ENCODE peak calls at places on chromosomes 6 and 20, in seven cellular contexts. C, O, Y, T, E, J and D are unnamed samples.

GRCh38 chr6:33962186-33962585 is 158.4 kb upstream of the MLN start:
- DNase-seq in T (peak), C (peak), Y (no peak), E (no peak), O (no peak), J (peak), D (no peak)

GRCh38 chr6:44151348-44152108 is 7.1 kb upstream of the CAPN11 start:
- DNase-seq in J (peak), Y (peak), C (peak), E (peak), O (peak), T (peak), D (no peak)

GRCh38 chr6:112029045-112029822 is 24.7 kb upstream of the CCN6 start:
- DNase-seq in Y (peak), E (no peak), C (peak), J (peak), T (peak), O (peak), D (peak)

GRCh38 chr6:63319911-63320310 is at the start of gene LGSN:
- DNase-seq in O (no peak), T (no peak), Y (no peak), J (peak), C (no peak), E (no peak), D (no peak)

GRCh38 chr20:40010483-40010882 is 678.6 kb downstream of the MAFB start:
- DNase-seq in O (no peak), E (no peak), Y (no peak), J (no peak), T (no peak), C (peak), D (no peak)

GRCh38 chr20:41344938-41345728 is 4.5 kb downstream of the LPIN3 start:
- DNase-seq in J (no peak), T (no peak), E (no peak), Y (no peak), C (peak), O (no peak), D (no peak)

GRCh38 chr20:2283706-2284423 is 11.9 kb upstream of the TGM3 start:
- DNase-seq in C (peak), O (no peak), Y (no peak), E (peak), J (peak), T (no peak), D (no peak)

GRCh38 chr6:169890901-169891300 is 139.5 kb downstream of the ERMARD start:
- DNase-seq in T (no peak), O (no peak), Y (no peak), E (no peak), J (no peak), C (no peak), D (no peak)

GRCh38 chr6:18262812-18263560 is 1.3 kb downstream of the DEK start:
- DNase-seq in C (peak), J (peak), O (peak), T (no peak), Y (no peak), E (no peak), D (no peak)

GRCh38 chr6:162056745-162057144 is 670.8 kb downstream of the PRKN start:
- DNase-seq in T (peak), J (peak), O (peak), E (peak), C (peak), Y (no peak), D (no peak)

GRCh38 chr6:146489489-146489888 is 54.1 kb upstream of the RAB32 start:
- DNase-seq in T (no peak), C (no peak), Y (no peak), O (no peak), J (no peak), E (no peak), D (no peak)

GRCh38 chr6:105936972-105937371 is 149.2 kb upstream of the PRDM1 start:
- DNase-seq in C (no peak), Y (no peak), E (no peak), O (no peak), T (no peak), J (no peak), D (no peak)

GRCh38 chr6:136547336-136547735 is 2.9 kb downstream of the MAP7 start:
- DNase-seq in O (peak), Y (peak), C (peak), J (peak), T (peak), E (peak), D (no peak)

GRCh38 chr20:13231031-13231752 is 10.1 kb downstream of the ISM1 start:
- DNase-seq in Y (no peak), C (peak), J (peak), E (no peak), O (no peak), T (no peak), D (no peak)

GRCh38 chr20:41475507-41475906 is 108.9 kb upstream of the EMILIN3 start:
- DNase-seq in E (peak), Y (no peak), T (peak), O (no peak), C (peak), J (no peak), D (no peak)

GRCh38 chr6:10692965-10693538 is 1.4 kb downstream of the C6orf52 start:
- DNase-seq in Y (no peak), C (no peak), T (no peak), O (peak), E (no peak), J (no peak), D (no peak)
- H3K27ac ChIP-seq in Y (peak), C (no peak), T (no peak), O (peak), E (no peak), J (no peak), D (no peak)

GRCh38 chr6:41408982-41409381 is 73.6 kb downstream of the NCR2 start:
- DNase-seq in T (no peak), Y (no peak), O (peak), J (no peak), C (no peak), E (no peak), D (no peak)
- TF ChIP-seq EZH2 in T (no peak), Y (no peak), O (peak), J (no peak), C (no peak), E (peak), D (no peak)

GRCh38 chr6:168050225-168050796 is 28.7 kb downstream of the FRMD1 start:
- DNase-seq in T (no peak), E (no peak), O (no peak), Y (no peak), J (no peak), C (no peak), D (no peak)
- H3K9ac ChIP-seq in T (no peak), E (no peak), O (no peak), Y (no peak), J (no peak), C (no peak), D (no peak)

GRCh38 chr6:30601436-30601814 is 15.6 kb downstream of the PPP1R10 start:
- DNase-seq in O (no peak), Y (no peak), E (no peak), J (no peak), T (no peak), C (no peak), D (no peak)
- H3K27ac ChIP-seq in O (no peak), Y (no peak), E (no peak), J (no peak), T (no peak), C (no peak), D (no peak)

DNA sequence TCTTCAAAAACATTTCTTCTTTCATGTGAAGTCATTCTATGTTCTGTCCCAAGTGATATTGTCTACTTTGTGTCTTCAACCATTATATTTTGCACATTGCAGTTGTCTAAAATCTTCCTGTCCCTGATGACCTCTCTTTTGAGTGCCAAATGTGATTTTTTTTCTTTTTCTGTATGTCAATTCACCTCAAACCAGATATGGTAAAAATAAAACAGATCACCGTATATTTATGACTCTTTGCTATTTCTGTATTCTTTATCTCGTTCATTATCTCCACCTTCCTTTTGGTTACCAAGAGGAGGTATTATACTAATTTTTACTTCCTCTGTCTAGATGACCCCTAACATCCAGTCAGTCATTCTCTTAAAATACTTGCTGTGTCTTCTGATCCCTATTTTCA is 165.2 kb downstream of the GRIK2 start:
- DNase-seq in J (no peak), C (no peak), O (no peak), Y (no peak), T (no peak), E (no peak), D (no peak)
- TF ChIP-seq EZH2 in J (no peak), C (no peak), O (no peak), Y (no peak), T (no peak), E (no peak), D (no peak)

DNA sequence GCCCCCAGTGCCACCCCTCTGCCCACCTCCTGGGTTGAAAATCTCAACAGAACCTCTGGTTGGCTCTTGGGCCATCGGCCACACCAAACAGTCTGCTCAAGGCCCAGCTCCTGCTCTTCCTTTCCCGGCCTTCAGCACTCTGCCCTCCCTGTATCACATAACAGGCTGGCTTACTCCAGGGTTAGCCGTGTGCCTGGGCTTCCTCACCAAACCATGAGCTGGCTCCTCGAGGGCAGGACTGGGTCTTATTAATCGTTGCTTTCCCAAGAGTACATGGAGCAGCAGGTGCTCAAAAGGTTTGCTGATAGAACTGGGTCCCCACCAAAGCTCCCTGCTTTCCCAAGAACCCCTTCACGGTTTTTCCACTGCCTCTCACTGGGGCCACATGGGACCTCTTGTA is 12.7 kb upstream of the FAM83C start:
- DNase-seq in E (no peak), C (no peak), Y (no peak), O (no peak), T (no peak), J (no peak), D (no peak)
- H3K9ac ChIP-seq in E (peak), C (peak), Y (peak), O (no peak), T (no peak), J (peak), D (no peak)

GRCh38 chr6:16238057-16238657 is at the start of gene GMPR:
- DNase-seq in E (no peak), T (peak), Y (peak), J (peak), C (peak), O (peak), D (no peak)

GRCh38 chr6:16236009-16236501 is 2.3 kb upstream of the GMPR start:
- DNase-seq in C (peak), Y (no peak), E (no peak), O (no peak), T (no peak), J (no peak), D (no peak)

GRCh38 chr6:16238658-16239089 is 287 bp downstream of the GMPR start:
- DNase-seq in C (no peak), T (no peak), J (no peak), E (no peak), Y (no peak), O (no peak), D (no peak)

GRCh38 chr6:16237242-16237641 is 1.1 kb upstream of the GMPR start:
- DNase-seq in E (no peak), J (no peak), O (no peak), T (no peak), Y (no peak), C (no peak), D (no peak)

DNA sequence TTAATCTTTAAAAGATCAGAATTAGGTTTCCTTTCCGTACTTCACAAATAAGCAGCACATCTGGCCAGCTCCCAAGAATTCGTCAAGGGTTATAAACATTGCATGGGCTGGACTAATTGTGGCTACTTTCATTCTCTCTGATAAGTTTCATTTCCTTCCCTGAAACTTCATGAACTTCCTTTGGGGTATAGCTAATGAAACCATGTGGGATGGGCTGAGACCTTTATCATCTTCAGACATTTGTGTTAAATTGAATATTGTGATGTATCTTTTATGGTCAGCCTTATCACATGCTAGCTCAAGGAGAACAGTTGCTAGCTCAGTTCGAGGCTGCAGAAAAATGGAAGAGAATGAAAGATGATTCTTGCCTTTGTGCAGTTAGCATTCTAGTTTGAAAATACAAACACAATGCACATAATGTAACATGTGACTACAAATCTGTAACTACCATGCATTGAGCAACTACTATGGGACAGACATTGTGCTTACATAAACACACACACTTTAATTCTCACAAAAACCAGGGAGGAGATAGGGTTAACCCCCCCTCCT is 1.7 kb upstream of the GMPR start:
- DNase-seq in O (no peak), T (peak), E (peak), J (peak), C (peak), Y (no peak), D (peak)
- H3K27ac ChIP-seq in O (no peak), T (peak), E (no peak), J (no peak), C (peak), Y (no peak), D (no peak)

GRCh38 chr20:54476336-54476928 is 1.0 kb downstream of the DOK5 start:
- DNase-seq in C (peak), Y (no peak), T (no peak), O (peak), J (no peak), E (no peak), D (no peak)
- TF ChIP-seq EZH2 in C (no peak), Y (no peak), T (no peak), O (no peak), J (no peak), E (no peak), D (no peak)

GRCh38 chr6:12138377-12138776 is 126.3 kb downstream of the HIVEP1 start:
- DNase-seq in E (no peak), Y (no peak), J (no peak), T (no peak), C (no peak), O (no peak), D (no peak)

GRCh38 chr6:12138936-12139335 is 126.8 kb downstream of the HIVEP1 start:
- DNase-seq in T (no peak), O (no peak), Y (no peak), E (no peak), C (no peak), J (peak), D (no peak)

GRCh38 chr6:12137480-12137879 is 125.4 kb downstream of the HIVEP1 start:
- DNase-seq in E (peak), O (no peak), T (peak), C (peak), Y (no peak), J (peak), D (peak)

GRCh38 chr6:12134991-12135390 is 122.9 kb downstream of the HIVEP1 start:
- DNase-seq in E (no peak), J (no peak), C (no peak), O (no peak), T (no peak), Y (no peak), D (no peak)

DNA sequence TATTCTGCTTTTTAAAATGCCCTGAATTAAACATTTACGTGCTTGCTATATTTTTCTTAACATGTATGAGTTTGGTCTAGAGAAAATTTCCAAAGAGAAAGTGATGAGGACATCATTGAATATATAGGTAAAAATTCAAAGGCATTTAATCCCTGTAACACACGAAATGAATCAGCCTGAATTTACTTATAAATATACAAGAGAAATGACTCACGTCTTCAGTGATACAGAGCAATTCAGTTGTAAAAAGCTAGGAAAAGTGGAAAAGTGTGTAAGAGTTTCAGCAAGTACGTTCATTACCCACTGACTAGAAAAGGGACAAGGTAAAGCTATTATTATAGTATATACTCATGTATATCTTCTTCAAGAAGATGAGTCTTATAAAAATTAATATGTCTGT is 124.8 kb downstream of the HIVEP1 start:
- DNase-seq in O (no peak), Y (no peak), C (peak), J (peak), E (peak), T (peak), D (no peak)
- H3K9ac ChIP-seq in O (no peak), Y (no peak), C (peak), J (peak), E (no peak), T (no peak), D (no peak)